ENCODE peak calls at places on chromosomes 4 and X, in nine cellular contexts. One of them, this sample, is unnamed.

GRCh38 chr4:186708554-186708953 is 15.1 kb downstream of the FAT1 start:
- DNase-seq in CD4-positive, alpha-beta T cell: no peak
- DNase-seq in cardiac muscle cell: no peak
- DNase-seq in neuronal stem cell: no peak
- DNase-seq in endothelial cell of umbilical vein: no peak
- DNase-seq in PC-3: no peak
- DNase-seq in HL-60: no peak
- DNase-seq in SJSA1: no peak
- DNase-seq in HCT116: no peak
- DNase-seq in this sample: no peak

GRCh38 chr4:173370130-173370476 is 651 bp upstream of the SAP30 start:
- DNase-seq in cardiac muscle cell: no peak
- DNase-seq in endothelial cell of umbilical vein: no peak
- DNase-seq in neuronal stem cell: no peak
- DNase-seq in CD4-positive, alpha-beta T cell: no peak
- DNase-seq in HCT116: no peak
- DNase-seq in PC-3: no peak
- DNase-seq in SJSA1: no peak
- DNase-seq in HL-60: no peak
- DNase-seq in this sample: no peak

GRCh38 chr4:36227913-36228312 is 16.4 kb downstream of the ARAP2 start:
- DNase-seq in neuronal stem cell: no peak
- DNase-seq in PC-3: no peak
- DNase-seq in CD4-positive, alpha-beta T cell: no peak
- DNase-seq in HL-60: no peak
- DNase-seq in endothelial cell of umbilical vein: no peak
- DNase-seq in SJSA1: no peak
- DNase-seq in HCT116: no peak
- DNase-seq in cardiac muscle cell: no peak
- DNase-seq in this sample: no peak

GRCh38 chr4:52173470-52174055 is 122.5 kb downstream of the SPATA18 start:
- DNase-seq in HCT116: no peak
- DNase-seq in neuronal stem cell: no peak
- DNase-seq in cardiac muscle cell: peak
- DNase-seq in PC-3: no peak
- DNase-seq in SJSA1: no peak
- DNase-seq in HL-60: no peak
- DNase-seq in CD4-positive, alpha-beta T cell: no peak
- DNase-seq in endothelial cell of umbilical vein: peak
- DNase-seq in this sample: no peak

GRCh38 chr4:54556081-54556480 is 101.7 kb upstream of the KIT start:
- DNase-seq in neuronal stem cell: no peak
- DNase-seq in endothelial cell of umbilical vein: no peak
- DNase-seq in CD4-positive, alpha-beta T cell: no peak
- DNase-seq in cardiac muscle cell: no peak
- DNase-seq in PC-3: no peak
- DNase-seq in SJSA1: no peak
- DNase-seq in HL-60: no peak
- DNase-seq in HCT116: no peak
- DNase-seq in this sample: no peak

GRCh38 chrX:123450217-123450616 is 266.1 kb downstream of the GRIA3 start:
- DNase-seq in neuronal stem cell: peak
- DNase-seq in CD4-positive, alpha-beta T cell: no peak
- DNase-seq in endothelial cell of umbilical vein: peak
- DNase-seq in cardiac muscle cell: peak
- DNase-seq in SJSA1: no peak
- DNase-seq in HCT116: no peak
- DNase-seq in HL-60: no peak
- DNase-seq in PC-3: peak
- DNase-seq in this sample: no peak

GRCh38 chr4:36159208-36159607 is 85.1 kb downstream of the ARAP2 start:
- DNase-seq in PC-3: no peak
- DNase-seq in CD4-positive, alpha-beta T cell: no peak
- DNase-seq in endothelial cell of umbilical vein: no peak
- DNase-seq in HL-60: no peak
- DNase-seq in SJSA1: no peak
- DNase-seq in HCT116: no peak
- DNase-seq in neuronal stem cell: no peak
- DNase-seq in cardiac muscle cell: no peak
- DNase-seq in this sample: no peak

GRCh38 chr4:4462970-4463369 is 76.1 kb downstream of the NSG1 start:
- DNase-seq in HL-60: no peak
- DNase-seq in cardiac muscle cell: no peak
- DNase-seq in endothelial cell of umbilical vein: no peak
- DNase-seq in CD4-positive, alpha-beta T cell: no peak
- DNase-seq in PC-3: no peak
- DNase-seq in neuronal stem cell: no peak
- DNase-seq in SJSA1: no peak
- DNase-seq in HCT116: no peak
- DNase-seq in this sample: no peak

GRCh38 chrX:110204986-110205385 is 112.9 kb downstream of the AMMECR1 start:
- DNase-seq in PC-3: peak
- DNase-seq in HL-60: no peak
- DNase-seq in CD4-positive, alpha-beta T cell: no peak
- DNase-seq in endothelial cell of umbilical vein: no peak
- DNase-seq in HCT116: no peak
- DNase-seq in cardiac muscle cell: peak
- DNase-seq in neuronal stem cell: no peak
- DNase-seq in SJSA1: no peak
- DNase-seq in this sample: no peak

GRCh38 chrX:46681849-46682248 is 77.1 kb downstream of the SLC9A7 start:
- DNase-seq in SJSA1: no peak
- DNase-seq in PC-3: no peak
- DNase-seq in endothelial cell of umbilical vein: no peak
- DNase-seq in HL-60: no peak
- DNase-seq in HCT116: no peak
- DNase-seq in cardiac muscle cell: no peak
- DNase-seq in CD4-positive, alpha-beta T cell: no peak
- DNase-seq in neuronal stem cell: no peak
- DNase-seq in this sample: no peak

GRCh38 chr4:165343353-165344191 is 16.1 kb downstream of the MSMO1 start:
- DNase-seq in endothelial cell of umbilical vein: peak
- DNase-seq in CD4-positive, alpha-beta T cell: no peak
- DNase-seq in cardiac muscle cell: no peak
- DNase-seq in neuronal stem cell: no peak
- DNase-seq in PC-3: peak
- DNase-seq in HL-60: no peak
- DNase-seq in HCT116: no peak
- DNase-seq in SJSA1: no peak
- DNase-seq in this sample: no peak

GRCh38 chrX:136906921-136907510 is 26.5 kb upstream of the RBMX start:
- DNase-seq in cardiac muscle cell: no peak
- DNase-seq in HL-60: no peak
- DNase-seq in CD4-positive, alpha-beta T cell: no peak
- DNase-seq in PC-3: no peak
- DNase-seq in endothelial cell of umbilical vein: no peak
- DNase-seq in HCT116: no peak
- DNase-seq in neuronal stem cell: no peak
- DNase-seq in SJSA1: no peak
- DNase-seq in this sample: no peak

GRCh38 chr4:184331155-184331995 is 113.7 kb upstream of the ENPP6 start:
- DNase-seq in endothelial cell of umbilical vein: no peak
- DNase-seq in HCT116: no peak
- DNase-seq in neuronal stem cell: no peak
- DNase-seq in cardiac muscle cell: no peak
- DNase-seq in CD4-positive, alpha-beta T cell: no peak
- DNase-seq in PC-3: peak
- DNase-seq in HL-60: no peak
- DNase-seq in SJSA1: no peak
- DNase-seq in this sample: no peak
- H3K27ac ChIP-seq in endothelial cell of umbilical vein: no peak
- H3K27ac ChIP-seq in HCT116: no peak
- H3K27ac ChIP-seq in neuronal stem cell: no peak
- H3K27ac ChIP-seq in cardiac muscle cell: no peak
- H3K27ac ChIP-seq in CD4-positive, alpha-beta T cell: no peak
- H3K27ac ChIP-seq in PC-3: no peak
- H3K27ac ChIP-seq in HL-60: peak
- H3K27ac ChIP-seq in SJSA1: no peak
- H3K27ac ChIP-seq in this sample: peak

GRCh38 chr4:3085948-3086670 is 11.6 kb downstream of the HTT start:
- DNase-seq in CD4-positive, alpha-beta T cell: no peak
- DNase-seq in neuronal stem cell: no peak
- DNase-seq in cardiac muscle cell: no peak
- DNase-seq in SJSA1: no peak
- DNase-seq in HCT116: no peak
- DNase-seq in endothelial cell of umbilical vein: no peak
- DNase-seq in HL-60: no peak
- DNase-seq in PC-3: no peak
- DNase-seq in this sample: no peak
- H3K27ac ChIP-seq in CD4-positive, alpha-beta T cell: no peak
- H3K27ac ChIP-seq in neuronal stem cell: no peak
- H3K27ac ChIP-seq in cardiac muscle cell: no peak
- H3K27ac ChIP-seq in SJSA1: no peak
- H3K27ac ChIP-seq in HCT116: no peak
- H3K27ac ChIP-seq in endothelial cell of umbilical vein: no peak
- H3K27ac ChIP-seq in HL-60: no peak
- H3K27ac ChIP-seq in PC-3: no peak
- H3K27ac ChIP-seq in this sample: no peak

GRCh38 chr4:150248181-150248580 is 169.9 kb downstream of the DCLK2 start:
- DNase-seq in SJSA1: no peak
- DNase-seq in HL-60: no peak
- DNase-seq in cardiac muscle cell: no peak
- DNase-seq in endothelial cell of umbilical vein: no peak
- DNase-seq in PC-3: no peak
- DNase-seq in neuronal stem cell: no peak
- DNase-seq in CD4-positive, alpha-beta T cell: no peak
- DNase-seq in HCT116: no peak
- DNase-seq in this sample: no peak

GRCh38 chr4:150240011-150240410 is 161.8 kb downstream of the DCLK2 start:
- DNase-seq in HCT116: no peak
- DNase-seq in CD4-positive, alpha-beta T cell: no peak
- DNase-seq in PC-3: no peak
- DNase-seq in SJSA1: no peak
- DNase-seq in endothelial cell of umbilical vein: no peak
- DNase-seq in cardiac muscle cell: no peak
- DNase-seq in neuronal stem cell: no peak
- DNase-seq in HL-60: no peak
- DNase-seq in this sample: no peak

GRCh38 chr4:150242820-150243458 is 164.7 kb downstream of the DCLK2 start:
- DNase-seq in HCT116: peak
- DNase-seq in cardiac muscle cell: peak
- DNase-seq in neuronal stem cell: peak
- DNase-seq in CD4-positive, alpha-beta T cell: no peak
- DNase-seq in SJSA1: no peak
- DNase-seq in endothelial cell of umbilical vein: peak
- DNase-seq in PC-3: peak
- DNase-seq in HL-60: no peak
- DNase-seq in this sample: no peak

GRCh38 chr4:150243932-150244331 is 165.7 kb downstream of the DCLK2 start:
- DNase-seq in endothelial cell of umbilical vein: no peak
- DNase-seq in CD4-positive, alpha-beta T cell: no peak
- DNase-seq in PC-3: no peak
- DNase-seq in HL-60: no peak
- DNase-seq in SJSA1: no peak
- DNase-seq in cardiac muscle cell: no peak
- DNase-seq in neuronal stem cell: no peak
- DNase-seq in HCT116: no peak
- DNase-seq in this sample: no peak

DNA sequence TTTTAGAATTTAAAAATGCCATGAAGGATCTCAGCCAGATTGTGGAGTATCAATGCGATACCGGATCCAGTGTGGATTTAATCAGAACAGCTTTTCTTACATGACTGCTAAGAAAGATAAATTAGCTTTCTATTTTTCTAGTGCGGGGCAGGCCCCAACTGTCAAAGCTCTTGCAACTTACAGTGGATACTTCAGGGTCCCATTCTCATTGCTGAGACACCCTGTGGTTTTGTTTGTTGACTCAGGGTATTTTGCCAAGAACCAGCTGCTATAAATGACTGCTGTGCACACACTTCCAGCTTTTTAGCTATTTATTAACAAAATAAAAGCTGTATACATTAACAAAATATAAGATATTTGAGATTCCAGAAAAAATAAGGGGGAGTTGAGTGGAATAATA is 166.4 kb downstream of the DCLK2 start:
- DNase-seq in HL-60: no peak
- DNase-seq in SJSA1: peak
- DNase-seq in CD4-positive, alpha-beta T cell: no peak
- DNase-seq in neuronal stem cell: no peak
- DNase-seq in PC-3: peak
- DNase-seq in endothelial cell of umbilical vein: no peak
- DNase-seq in cardiac muscle cell: peak
- DNase-seq in HCT116: no peak
- DNase-seq in this sample: no peak
- H3K27ac ChIP-seq in HL-60: no peak
- H3K27ac ChIP-seq in SJSA1: peak
- H3K27ac ChIP-seq in CD4-positive, alpha-beta T cell: no peak
- H3K27ac ChIP-seq in neuronal stem cell: no peak
- H3K27ac ChIP-seq in PC-3: no peak
- H3K27ac ChIP-seq in endothelial cell of umbilical vein: no peak
- H3K27ac ChIP-seq in cardiac muscle cell: no peak
- H3K27ac ChIP-seq in HCT116: no peak
- H3K27ac ChIP-seq in this sample: no peak

GRCh38 chrX:120457766-120458180 is 11.3 kb downstream of the LAMP2 start:
- DNase-seq in HL-60: no peak
- DNase-seq in HCT116: no peak
- DNase-seq in neuronal stem cell: no peak
- DNase-seq in CD4-positive, alpha-beta T cell: no peak
- DNase-seq in PC-3: peak
- DNase-seq in SJSA1: no peak
- DNase-seq in endothelial cell of umbilical vein: no peak
- DNase-seq in cardiac muscle cell: peak
- DNase-seq in this sample: no peak

GRCh38 chrX:120463241-120463640 is 5.9 kb downstream of the LAMP2 start:
- DNase-seq in endothelial cell of umbilical vein: peak
- DNase-seq in neuronal stem cell: no peak
- DNase-seq in PC-3: peak
- DNase-seq in CD4-positive, alpha-beta T cell: no peak
- DNase-seq in SJSA1: no peak
- DNase-seq in HL-60: no peak
- DNase-seq in cardiac muscle cell: peak
- DNase-seq in HCT116: no peak
- DNase-seq in this sample: no peak

GRCh38 chrX:120456973-120457372 is 12.1 kb downstream of the LAMP2 start:
- DNase-seq in endothelial cell of umbilical vein: no peak
- DNase-seq in neuronal stem cell: no peak
- DNase-seq in PC-3: peak
- DNase-seq in HL-60: no peak
- DNase-seq in cardiac muscle cell: no peak
- DNase-seq in HCT116: no peak
- DNase-seq in CD4-positive, alpha-beta T cell: no peak
- DNase-seq in SJSA1: no peak
- DNase-seq in this sample: no peak

GRCh38 chrX:120462370-120462769 is 6.7 kb downstream of the LAMP2 start:
- DNase-seq in HL-60: no peak
- DNase-seq in SJSA1: no peak
- DNase-seq in cardiac muscle cell: no peak
- DNase-seq in HCT116: no peak
- DNase-seq in CD4-positive, alpha-beta T cell: no peak
- DNase-seq in endothelial cell of umbilical vein: no peak
- DNase-seq in neuronal stem cell: no peak
- DNase-seq in PC-3: no peak
- DNase-seq in this sample: no peak

DNA sequence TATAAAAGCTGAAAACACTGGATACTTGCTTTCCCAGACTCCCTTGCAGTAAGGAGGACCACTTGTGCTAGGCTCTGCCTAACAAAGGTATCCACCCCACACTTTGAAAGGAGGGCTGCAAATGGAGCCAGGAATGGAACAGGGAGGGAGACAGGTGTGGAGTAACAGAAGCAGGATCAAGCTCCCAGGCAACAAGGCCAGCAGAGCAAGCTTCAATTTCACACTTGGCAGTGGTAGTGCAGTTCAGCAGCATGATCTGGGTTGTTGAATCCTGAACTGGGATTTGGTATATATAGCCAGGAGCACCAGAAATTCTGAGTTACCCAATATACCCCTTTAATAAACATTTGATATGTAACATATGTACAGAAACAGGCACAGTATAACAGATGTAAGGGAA is 9.8 kb downstream of the LAMP2 start:
- DNase-seq in endothelial cell of umbilical vein: no peak
- DNase-seq in PC-3: no peak
- DNase-seq in CD4-positive, alpha-beta T cell: no peak
- DNase-seq in neuronal stem cell: no peak
- DNase-seq in cardiac muscle cell: no peak
- DNase-seq in HCT116: no peak
- DNase-seq in SJSA1: no peak
- DNase-seq in HL-60: no peak
- DNase-seq in this sample: no peak
- H3K27ac ChIP-seq in endothelial cell of umbilical vein: no peak
- H3K27ac ChIP-seq in PC-3: no peak
- H3K27ac ChIP-seq in CD4-positive, alpha-beta T cell: no peak
- H3K27ac ChIP-seq in neuronal stem cell: no peak
- H3K27ac ChIP-seq in cardiac muscle cell: no peak
- H3K27ac ChIP-seq in HCT116: no peak
- H3K27ac ChIP-seq in SJSA1: no peak
- H3K27ac ChIP-seq in HL-60: peak
- H3K27ac ChIP-seq in this sample: no peak